ENCODE peak calls at places on chromosomes 6 and 20, in eight cellular contexts. One of them, this sample, is unnamed.
A peak's percentile ranks its signal among the peaks of the same experiment; 100 is the strongest.

GRCh38 chr6:74041420-74041819 is 345.4 kb downstream of the CD109 start:
- DNase-seq in neural progenitor cell: peak; percentile 46
- DNase-seq in HCT116: no peak
- DNase-seq in hepatocyte: no peak
- DNase-seq in left ventricle myocardium inferior: no peak
- DNase-seq in CD8-positive, alpha-beta T cell: no peak
- DNase-seq in heart left ventricle: no peak
- DNase-seq in endothelial cell of umbilical vein: no peak
- DNase-seq in this sample: no peak

GRCh38 chr6:139135578-139136545 is 982 bp downstream of the HECA start:
- DNase-seq in neural progenitor cell: peak; percentile 55
- DNase-seq in HCT116: no peak
- DNase-seq in hepatocyte: peak; percentile 76
- DNase-seq in left ventricle myocardium inferior: peak; percentile 78
- DNase-seq in CD8-positive, alpha-beta T cell: peak; percentile 54
- DNase-seq in heart left ventricle: peak; percentile 80
- DNase-seq in endothelial cell of umbilical vein: peak; percentile 55
- DNase-seq in this sample: peak; percentile 34

GRCh38 chr20:46547995-46548394 is 2.5 kb downstream of the OCSTAMP start:
- DNase-seq in neural progenitor cell: no peak
- DNase-seq in HCT116: no peak
- DNase-seq in hepatocyte: no peak
- DNase-seq in left ventricle myocardium inferior: no peak
- DNase-seq in CD8-positive, alpha-beta T cell: no peak
- DNase-seq in heart left ventricle: no peak
- DNase-seq in endothelial cell of umbilical vein: no peak
- DNase-seq in this sample: no peak

GRCh38 chr6:108588586-108588985 is 27.9 kb downstream of the FOXO3 start:
- DNase-seq in neural progenitor cell: peak; percentile 42
- DNase-seq in HCT116: no peak
- DNase-seq in hepatocyte: no peak
- DNase-seq in left ventricle myocardium inferior: no peak
- DNase-seq in CD8-positive, alpha-beta T cell: no peak
- DNase-seq in heart left ventricle: no peak
- DNase-seq in endothelial cell of umbilical vein: peak; percentile 78
- DNase-seq in this sample: no peak

GRCh38 chr20:33303595-33303994 is 20.6 kb downstream of the BPIFB1 start:
- DNase-seq in neural progenitor cell: no peak
- DNase-seq in HCT116: no peak
- DNase-seq in hepatocyte: no peak
- DNase-seq in left ventricle myocardium inferior: no peak
- DNase-seq in CD8-positive, alpha-beta T cell: no peak
- DNase-seq in heart left ventricle: no peak
- DNase-seq in endothelial cell of umbilical vein: no peak
- DNase-seq in this sample: no peak

GRCh38 chr6:44216677-44217331 is at the start of gene MYMX:
- DNase-seq in neural progenitor cell: peak; percentile 77
- DNase-seq in HCT116: no peak
- DNase-seq in hepatocyte: no peak
- DNase-seq in left ventricle myocardium inferior: peak; percentile 46
- DNase-seq in CD8-positive, alpha-beta T cell: no peak
- DNase-seq in heart left ventricle: peak; percentile 36
- DNase-seq in endothelial cell of umbilical vein: no peak
- DNase-seq in this sample: no peak

GRCh38 chr20:44324343-44324742 is 12.5 kb upstream of the R3HDML start:
- DNase-seq in neural progenitor cell: peak; percentile 47
- DNase-seq in HCT116: no peak
- DNase-seq in hepatocyte: no peak
- DNase-seq in left ventricle myocardium inferior: no peak
- DNase-seq in CD8-positive, alpha-beta T cell: no peak
- DNase-seq in heart left ventricle: no peak
- DNase-seq in endothelial cell of umbilical vein: no peak
- DNase-seq in this sample: no peak

GRCh38 chr20:34709836-34710567 is 5.9 kb downstream of the TP53INP2 start:
- DNase-seq in neural progenitor cell: peak; percentile 90
- DNase-seq in HCT116: peak; percentile 42
- DNase-seq in hepatocyte: peak; percentile 87
- DNase-seq in left ventricle myocardium inferior: peak; percentile 85
- DNase-seq in CD8-positive, alpha-beta T cell: peak; percentile 54
- DNase-seq in heart left ventricle: peak; percentile 47
- DNase-seq in endothelial cell of umbilical vein: peak; percentile 86
- DNase-seq in this sample: peak; percentile 67

GRCh38 chr20:50130995-50131394 is 18.0 kb upstream of the UBE2V1 start:
- DNase-seq in neural progenitor cell: no peak
- DNase-seq in HCT116: no peak
- DNase-seq in hepatocyte: no peak
- DNase-seq in left ventricle myocardium inferior: no peak
- DNase-seq in CD8-positive, alpha-beta T cell: no peak
- DNase-seq in heart left ventricle: peak; percentile 61
- DNase-seq in endothelial cell of umbilical vein: no peak
- DNase-seq in this sample: no peak

GRCh38 chr6:400815-401214 is 9.3 kb downstream of the IRF4 start:
- DNase-seq in neural progenitor cell: no peak
- DNase-seq in HCT116: no peak
- DNase-seq in hepatocyte: no peak
- DNase-seq in left ventricle myocardium inferior: no peak
- DNase-seq in CD8-positive, alpha-beta T cell: no peak
- DNase-seq in heart left ventricle: no peak
- DNase-seq in endothelial cell of umbilical vein: no peak
- DNase-seq in this sample: no peak

GRCh38 chr6:95099410-95099809 is 477.9 kb upstream of the MANEA start:
- DNase-seq in neural progenitor cell: no peak
- DNase-seq in HCT116: no peak
- DNase-seq in hepatocyte: no peak
- DNase-seq in left ventricle myocardium inferior: no peak
- DNase-seq in CD8-positive, alpha-beta T cell: no peak
- DNase-seq in heart left ventricle: no peak
- DNase-seq in endothelial cell of umbilical vein: no peak
- DNase-seq in this sample: no peak

GRCh38 chr6:161434331-161434730 is 160.5 kb upstream of the AGPAT4 start:
- DNase-seq in neural progenitor cell: no peak
- DNase-seq in HCT116: no peak
- DNase-seq in hepatocyte: no peak
- DNase-seq in left ventricle myocardium inferior: no peak
- DNase-seq in CD8-positive, alpha-beta T cell: no peak
- DNase-seq in heart left ventricle: peak; percentile 19
- DNase-seq in endothelial cell of umbilical vein: no peak
- DNase-seq in this sample: peak; percentile 37

GRCh38 chr6:57072108-57072507 is 17.9 kb upstream of the ZNF451 start:
- DNase-seq in neural progenitor cell: no peak
- DNase-seq in HCT116: no peak
- DNase-seq in hepatocyte: no peak
- DNase-seq in left ventricle myocardium inferior: no peak
- DNase-seq in CD8-positive, alpha-beta T cell: no peak
- DNase-seq in heart left ventricle: no peak
- DNase-seq in endothelial cell of umbilical vein: no peak
- DNase-seq in this sample: no peak

GRCh38 chr6:107491059-107491609 is 1.2 kb downstream of the SOBP start:
- DNase-seq in neural progenitor cell: peak; percentile 86
- DNase-seq in HCT116: no peak
- DNase-seq in hepatocyte: peak; percentile 69
- DNase-seq in left ventricle myocardium inferior: peak; percentile 84
- DNase-seq in CD8-positive, alpha-beta T cell: no peak
- DNase-seq in heart left ventricle: peak; percentile 79
- DNase-seq in endothelial cell of umbilical vein: peak; percentile 63
- DNase-seq in this sample: peak; percentile 28

GRCh38 chr6:10511477-10511876 is 9.7 kb upstream of the GCNT2 start:
- DNase-seq in neural progenitor cell: no peak
- DNase-seq in HCT116: no peak
- DNase-seq in hepatocyte: peak; percentile 28
- DNase-seq in left ventricle myocardium inferior: no peak
- DNase-seq in CD8-positive, alpha-beta T cell: no peak
- DNase-seq in heart left ventricle: peak; percentile 36
- DNase-seq in endothelial cell of umbilical vein: no peak
- DNase-seq in this sample: no peak

GRCh38 chr6:93701526-93701925 is 282.2 kb upstream of the EPHA7 start:
- DNase-seq in neural progenitor cell: no peak
- DNase-seq in HCT116: no peak
- DNase-seq in hepatocyte: no peak
- DNase-seq in left ventricle myocardium inferior: no peak
- DNase-seq in CD8-positive, alpha-beta T cell: no peak
- DNase-seq in heart left ventricle: no peak
- DNase-seq in endothelial cell of umbilical vein: peak; percentile 39
- DNase-seq in this sample: no peak

GRCh38 chr6:68313911-68314310 is 321.2 kb upstream of the ADGRB3 start:
- DNase-seq in neural progenitor cell: peak; percentile 9
- DNase-seq in HCT116: no peak
- DNase-seq in hepatocyte: no peak
- DNase-seq in left ventricle myocardium inferior: no peak
- DNase-seq in CD8-positive, alpha-beta T cell: no peak
- DNase-seq in heart left ventricle: no peak
- DNase-seq in endothelial cell of umbilical vein: no peak
- DNase-seq in this sample: no peak
- TF ChIP-seq CTCF in neural progenitor cell: peak; percentile 43
- TF ChIP-seq CTCF in HCT116: no peak
- TF ChIP-seq CTCF in hepatocyte: peak; percentile 45
- TF ChIP-seq CTCF in left ventricle myocardium inferior: no peak
- TF ChIP-seq CTCF in CD8-positive, alpha-beta T cell: no peak
- TF ChIP-seq CTCF in heart left ventricle: no peak
- TF ChIP-seq CTCF in endothelial cell of umbilical vein: no peak
- TF ChIP-seq CTCF in this sample: no peak

GRCh38 chr6:151550618-151551017 is 56.8 kb downstream of the CCDC170 start:
- DNase-seq in neural progenitor cell: no peak
- DNase-seq in HCT116: no peak
- DNase-seq in hepatocyte: no peak
- DNase-seq in left ventricle myocardium inferior: no peak
- DNase-seq in CD8-positive, alpha-beta T cell: no peak
- DNase-seq in heart left ventricle: no peak
- DNase-seq in endothelial cell of umbilical vein: no peak
- DNase-seq in this sample: no peak

GRCh38 chr6:151549790-151550189 is 56.0 kb downstream of the CCDC170 start:
- DNase-seq in neural progenitor cell: no peak
- DNase-seq in HCT116: no peak
- DNase-seq in hepatocyte: no peak
- DNase-seq in left ventricle myocardium inferior: no peak
- DNase-seq in CD8-positive, alpha-beta T cell: no peak
- DNase-seq in heart left ventricle: no peak
- DNase-seq in endothelial cell of umbilical vein: no peak
- DNase-seq in this sample: no peak

GRCh38 chr6:151544453-151544852 is 50.6 kb downstream of the CCDC170 start:
- DNase-seq in neural progenitor cell: no peak
- DNase-seq in HCT116: no peak
- DNase-seq in hepatocyte: no peak
- DNase-seq in left ventricle myocardium inferior: no peak
- DNase-seq in CD8-positive, alpha-beta T cell: no peak
- DNase-seq in heart left ventricle: no peak
- DNase-seq in endothelial cell of umbilical vein: peak; percentile 60
- DNase-seq in this sample: no peak

GRCh38 chr6:151548201-151548600 is 54.4 kb downstream of the CCDC170 start:
- DNase-seq in neural progenitor cell: no peak
- DNase-seq in HCT116: no peak
- DNase-seq in hepatocyte: no peak
- DNase-seq in left ventricle myocardium inferior: no peak
- DNase-seq in CD8-positive, alpha-beta T cell: no peak
- DNase-seq in heart left ventricle: no peak
- DNase-seq in endothelial cell of umbilical vein: no peak
- DNase-seq in this sample: no peak

GRCh38 chr6:151546941-151547659 is 53.3 kb downstream of the CCDC170 start:
- DNase-seq in neural progenitor cell: no peak
- DNase-seq in HCT116: no peak
- DNase-seq in hepatocyte: no peak
- DNase-seq in left ventricle myocardium inferior: no peak
- DNase-seq in CD8-positive, alpha-beta T cell: no peak
- DNase-seq in heart left ventricle: no peak
- DNase-seq in endothelial cell of umbilical vein: no peak
- DNase-seq in this sample: no peak
- TF ChIP-seq CTCF in neural progenitor cell: peak; percentile 4
- TF ChIP-seq CTCF in HCT116: no peak
- TF ChIP-seq CTCF in hepatocyte: no peak
- TF ChIP-seq CTCF in left ventricle myocardium inferior: no peak
- TF ChIP-seq CTCF in CD8-positive, alpha-beta T cell: no peak
- TF ChIP-seq CTCF in heart left ventricle: no peak
- TF ChIP-seq CTCF in endothelial cell of umbilical vein: no peak
- TF ChIP-seq CTCF in this sample: no peak

DNA sequence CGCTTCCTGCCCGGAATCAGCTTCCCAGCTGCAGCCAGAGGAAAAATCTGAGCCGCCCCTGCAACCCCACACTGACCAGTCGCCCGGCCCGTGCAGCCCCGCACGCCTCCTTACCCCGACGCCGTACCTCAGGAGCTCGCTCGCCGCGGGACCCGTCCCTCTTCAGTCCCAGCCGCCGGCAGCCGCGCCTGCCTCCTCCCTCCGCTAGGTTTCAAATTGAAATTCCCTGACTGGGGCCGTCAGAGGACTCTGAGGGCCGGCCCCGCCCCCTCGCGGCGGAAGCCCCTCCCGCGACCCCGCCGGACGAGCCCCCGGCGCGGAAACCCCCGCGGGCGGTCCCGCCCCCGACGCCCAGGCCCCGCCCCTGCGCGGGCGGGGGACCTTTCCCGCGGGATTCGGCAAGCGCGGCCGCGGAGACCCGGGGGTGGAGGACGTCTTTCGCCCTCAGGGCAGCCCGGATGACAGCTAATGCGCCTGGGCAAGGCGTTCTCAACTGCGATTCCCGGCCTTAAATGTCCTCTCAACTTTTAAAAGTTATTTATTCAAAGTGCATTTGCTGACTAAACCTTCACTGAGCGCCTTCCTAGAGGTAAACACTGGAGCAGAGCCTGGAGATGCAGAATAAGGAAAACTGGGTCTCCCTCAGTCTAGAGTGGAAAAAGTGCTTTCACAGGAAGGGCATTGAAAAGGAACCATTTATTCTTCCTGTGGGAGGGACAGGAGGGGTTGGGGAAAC is at the start of gene EPB41L2:
- DNase-seq in neural progenitor cell: peak; percentile 97
- DNase-seq in HCT116: peak; percentile 70
- DNase-seq in hepatocyte: peak; percentile 96
- DNase-seq in left ventricle myocardium inferior: peak; percentile 90
- DNase-seq in CD8-positive, alpha-beta T cell: peak; percentile 69
- DNase-seq in heart left ventricle: peak; percentile 89
- DNase-seq in endothelial cell of umbilical vein: peak; percentile 91
- DNase-seq in this sample: peak; percentile 97
- TF ChIP-seq CTCF in neural progenitor cell: peak; percentile 31
- TF ChIP-seq CTCF in HCT116: no peak
- TF ChIP-seq CTCF in hepatocyte: no peak
- TF ChIP-seq CTCF in left ventricle myocardium inferior: peak; percentile 66
- TF ChIP-seq CTCF in CD8-positive, alpha-beta T cell: peak; percentile 18
- TF ChIP-seq CTCF in heart left ventricle: peak; percentile 13
- TF ChIP-seq CTCF in endothelial cell of umbilical vein: no peak
- TF ChIP-seq CTCF in this sample: peak; percentile 36

DNA sequence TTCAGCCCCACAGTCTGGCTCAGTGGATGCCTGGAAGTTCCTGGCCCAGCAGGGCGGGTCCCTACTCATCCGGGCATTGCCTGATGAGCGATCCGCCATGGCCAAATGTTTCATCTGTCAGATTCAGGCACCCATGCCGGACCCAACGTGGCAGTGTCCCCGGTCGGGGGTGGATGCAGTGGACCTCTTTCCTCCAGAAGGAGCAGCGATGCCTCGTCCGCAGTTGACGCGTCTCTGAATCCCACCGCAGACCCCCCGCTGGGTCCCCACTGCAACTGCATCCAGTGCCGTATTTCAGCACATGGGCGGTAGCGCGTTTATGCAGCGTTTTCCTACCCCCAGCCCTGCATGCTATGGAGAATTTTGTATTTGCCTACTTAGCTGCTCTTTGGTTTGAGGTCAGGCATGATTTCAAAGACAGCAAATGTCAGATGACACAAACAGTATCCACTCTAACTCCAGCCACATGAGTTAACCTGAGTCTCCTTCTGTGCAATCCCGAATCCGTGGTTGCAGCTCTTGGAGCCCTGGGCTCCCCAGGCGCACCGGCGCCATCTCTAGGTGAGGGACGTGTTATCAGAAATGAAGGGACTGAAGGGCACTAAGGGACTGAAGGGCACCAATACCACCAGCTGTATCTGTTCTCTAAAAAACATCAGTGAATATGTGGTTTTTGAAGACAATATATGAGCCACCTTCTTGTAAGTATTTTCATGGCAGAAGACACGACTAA is 72.6 kb upstream of the THBS2 start:
- DNase-seq in neural progenitor cell: peak; percentile 69
- DNase-seq in HCT116: peak; percentile 44
- DNase-seq in hepatocyte: peak; percentile 47
- DNase-seq in left ventricle myocardium inferior: no peak
- DNase-seq in CD8-positive, alpha-beta T cell: no peak
- DNase-seq in heart left ventricle: no peak
- DNase-seq in endothelial cell of umbilical vein: no peak
- DNase-seq in this sample: peak; percentile 63
- TF ChIP-seq CTCF in neural progenitor cell: peak; percentile 58
- TF ChIP-seq CTCF in HCT116: peak; percentile 87
- TF ChIP-seq CTCF in hepatocyte: peak; percentile 27
- TF ChIP-seq CTCF in left ventricle myocardium inferior: peak; percentile 17
- TF ChIP-seq CTCF in CD8-positive, alpha-beta T cell: no peak
- TF ChIP-seq CTCF in heart left ventricle: no peak
- TF ChIP-seq CTCF in endothelial cell of umbilical vein: no peak
- TF ChIP-seq CTCF in this sample: no peak